ENCODE peak calls at places on chromosomes 11 and 22, in seven cellular contexts. One of them, this sample, is unnamed.
A peak's percentile ranks its signal among the peaks of the same experiment; 100 is the strongest.

GRCh38 chr11:20474951-20475517 is 87.5 kb downstream of the PRMT3 start:
- DNase-seq in colonic mucosa: no peak
- DNase-seq in pancreas: no peak
- DNase-seq in choroid plexus epithelial cell: no peak
- DNase-seq in IMR-90: no peak
- DNase-seq in PC-3: no peak
- DNase-seq in H1: no peak
- DNase-seq in this sample: peak; percentile 63

GRCh38 chr11:16173798-16174197 is 182.5 kb downstream of the SOX6 start:
- DNase-seq in colonic mucosa: no peak
- DNase-seq in pancreas: no peak
- DNase-seq in choroid plexus epithelial cell: no peak
- DNase-seq in IMR-90: no peak
- DNase-seq in PC-3: no peak
- DNase-seq in H1: no peak
- DNase-seq in this sample: no peak

GRCh38 chr11:121763526-121763925 is 310.8 kb upstream of the SORL1-AS1 start:
- DNase-seq in colonic mucosa: no peak
- DNase-seq in pancreas: no peak
- DNase-seq in choroid plexus epithelial cell: no peak
- DNase-seq in IMR-90: no peak
- DNase-seq in PC-3: no peak
- DNase-seq in H1: no peak
- DNase-seq in this sample: no peak

GRCh38 chr22:40385041-40385782 is 14.8 kb downstream of the SGSM3 start:
- DNase-seq in colonic mucosa: no peak
- DNase-seq in pancreas: no peak
- DNase-seq in choroid plexus epithelial cell: no peak
- DNase-seq in IMR-90: no peak
- DNase-seq in PC-3: no peak
- DNase-seq in H1: no peak
- DNase-seq in this sample: peak; percentile 39

GRCh38 chr11:47881145-47881544 is 33.0 kb upstream of the NUP160 start:
- DNase-seq in colonic mucosa: no peak
- DNase-seq in pancreas: no peak
- DNase-seq in choroid plexus epithelial cell: no peak
- DNase-seq in IMR-90: no peak
- DNase-seq in PC-3: no peak
- DNase-seq in H1: no peak
- DNase-seq in this sample: no peak

GRCh38 chr22:30925667-30926066 is 42.9 kb downstream of the MORC2 start:
- DNase-seq in colonic mucosa: no peak
- DNase-seq in pancreas: no peak
- DNase-seq in choroid plexus epithelial cell: no peak
- DNase-seq in IMR-90: no peak
- DNase-seq in PC-3: no peak
- DNase-seq in H1: no peak
- DNase-seq in this sample: no peak

GRCh38 chr22:42630211-42630610 is 10.2 kb downstream of the ATP5MGL start:
- DNase-seq in colonic mucosa: no peak
- DNase-seq in pancreas: no peak
- DNase-seq in choroid plexus epithelial cell: no peak
- DNase-seq in IMR-90: no peak
- DNase-seq in PC-3: no peak
- DNase-seq in H1: no peak
- DNase-seq in this sample: no peak

GRCh38 chr22:48499456-48500425 is 1327.9 kb downstream of the BRD1 start:
- DNase-seq in colonic mucosa: no peak
- DNase-seq in pancreas: no peak
- DNase-seq in choroid plexus epithelial cell: no peak
- DNase-seq in IMR-90: no peak
- DNase-seq in PC-3: no peak
- DNase-seq in H1: no peak
- DNase-seq in this sample: no peak

GRCh38 chr11:6693342-6694228 is 10.4 kb upstream of the MRPL17 start:
- DNase-seq in colonic mucosa: peak; percentile 25
- DNase-seq in pancreas: no peak
- DNase-seq in choroid plexus epithelial cell: peak; percentile 95
- DNase-seq in IMR-90: peak; percentile 84
- DNase-seq in PC-3: peak; percentile 72
- DNase-seq in H1: no peak
- DNase-seq in this sample: peak; percentile 87

GRCh38 chr11:116813781-116814471 is 9.2 kb downstream of the APOA4 start:
- DNase-seq in colonic mucosa: no peak
- DNase-seq in pancreas: no peak
- DNase-seq in choroid plexus epithelial cell: no peak
- DNase-seq in IMR-90: no peak
- DNase-seq in PC-3: no peak
- DNase-seq in H1: no peak
- DNase-seq in this sample: no peak

GRCh38 chr22:30861131-30861530 is 107.4 kb downstream of the MORC2 start:
- DNase-seq in colonic mucosa: no peak
- DNase-seq in pancreas: no peak
- DNase-seq in choroid plexus epithelial cell: no peak
- DNase-seq in IMR-90: no peak
- DNase-seq in PC-3: no peak
- DNase-seq in H1: peak; percentile 38
- DNase-seq in this sample: no peak

GRCh38 chr11:65503606-65503922 is 4.7 kb downstream of the MALAT1 start:
- DNase-seq in colonic mucosa: no peak
- DNase-seq in pancreas: no peak
- DNase-seq in choroid plexus epithelial cell: peak; percentile 54
- DNase-seq in IMR-90: peak; percentile 33
- DNase-seq in PC-3: no peak
- DNase-seq in H1: no peak
- DNase-seq in this sample: no peak

GRCh38 chr11:76773921-76774361 is 9.2 kb upstream of the TSKU start:
- DNase-seq in colonic mucosa: no peak
- DNase-seq in pancreas: peak; percentile 67
- DNase-seq in choroid plexus epithelial cell: no peak
- DNase-seq in IMR-90: no peak
- DNase-seq in PC-3: no peak
- DNase-seq in H1: no peak
- DNase-seq in this sample: peak; percentile 79

GRCh38 chr22:19941365-19942070 is at the start of the genes COMT and TXNRD2:
- DNase-seq in colonic mucosa: peak; percentile 74
- DNase-seq in pancreas: peak; percentile 67
- DNase-seq in choroid plexus epithelial cell: peak; percentile 60
- DNase-seq in IMR-90: peak; percentile 57
- DNase-seq in PC-3: peak; percentile 57
- DNase-seq in H1: no peak
- DNase-seq in this sample: peak; percentile 57

GRCh38 chr11:46332568-46333128 is 14.6 kb upstream of the DGKZ start:
- DNase-seq in colonic mucosa: no peak
- DNase-seq in pancreas: no peak
- DNase-seq in choroid plexus epithelial cell: no peak
- DNase-seq in IMR-90: no peak
- DNase-seq in PC-3: no peak
- DNase-seq in H1: peak; percentile 72
- DNase-seq in this sample: no peak

GRCh38 chr22:24485608-24486007 is 9.5 kb upstream of the UPB1 start:
- DNase-seq in colonic mucosa: no peak
- DNase-seq in pancreas: no peak
- DNase-seq in choroid plexus epithelial cell: peak; percentile 57
- DNase-seq in IMR-90: no peak
- DNase-seq in PC-3: no peak
- DNase-seq in H1: no peak
- DNase-seq in this sample: no peak
- TF ChIP-seq CTCF in colonic mucosa: no peak
- TF ChIP-seq CTCF in pancreas: no peak
- TF ChIP-seq CTCF in choroid plexus epithelial cell: peak; percentile 44
- TF ChIP-seq CTCF in IMR-90: no peak
- TF ChIP-seq CTCF in PC-3: no peak
- TF ChIP-seq CTCF in H1: peak; percentile 18
- TF ChIP-seq CTCF in this sample: no peak

GRCh38 chr11:12290477-12290922 is 86.9 kb upstream of the PARVA start:
- DNase-seq in colonic mucosa: no peak
- DNase-seq in pancreas: no peak
- DNase-seq in choroid plexus epithelial cell: no peak
- DNase-seq in IMR-90: no peak
- DNase-seq in PC-3: no peak
- DNase-seq in H1: no peak
- DNase-seq in this sample: no peak

GRCh38 chr11:12288212-12288933 is 89.0 kb upstream of the PARVA start:
- DNase-seq in colonic mucosa: peak; percentile 87
- DNase-seq in pancreas: peak; percentile 76
- DNase-seq in choroid plexus epithelial cell: peak; percentile 96
- DNase-seq in IMR-90: peak; percentile 94
- DNase-seq in PC-3: peak; percentile 94
- DNase-seq in H1: peak; percentile 95
- DNase-seq in this sample: peak; percentile 86

GRCh38 chr11:12287374-12288211 is 89.8 kb upstream of the PARVA start:
- DNase-seq in colonic mucosa: peak; percentile 23
- DNase-seq in pancreas: no peak
- DNase-seq in choroid plexus epithelial cell: peak; percentile 97
- DNase-seq in IMR-90: peak; percentile 99
- DNase-seq in PC-3: peak; percentile 90
- DNase-seq in H1: peak; percentile 83
- DNase-seq in this sample: peak; percentile 93

GRCh38 chr11:12289667-12290476 is 87.5 kb upstream of the PARVA start:
- DNase-seq in colonic mucosa: no peak
- DNase-seq in pancreas: no peak
- DNase-seq in choroid plexus epithelial cell: no peak
- DNase-seq in IMR-90: no peak
- DNase-seq in PC-3: no peak
- DNase-seq in H1: peak; percentile 28
- DNase-seq in this sample: no peak

GRCh38 chr11:12288934-12289666 is 88.3 kb upstream of the PARVA start:
- DNase-seq in colonic mucosa: no peak
- DNase-seq in pancreas: no peak
- DNase-seq in choroid plexus epithelial cell: no peak
- DNase-seq in IMR-90: no peak
- DNase-seq in PC-3: no peak
- DNase-seq in H1: no peak
- DNase-seq in this sample: no peak
- H3K4me3 ChIP-seq in colonic mucosa: no peak overlapping the region
- H3K4me3 ChIP-seq in pancreas: no peak overlapping the region
- H3K4me3 ChIP-seq in choroid plexus epithelial cell: no peak overlapping the region
- H3K4me3 ChIP-seq in IMR-90: no peak overlapping the region
- H3K4me3 ChIP-seq in PC-3: no peak overlapping the region
- H3K4me3 ChIP-seq in H1: no peak overlapping the region
- H3K4me3 ChIP-seq in this sample: no peak overlapping the region

DNA sequence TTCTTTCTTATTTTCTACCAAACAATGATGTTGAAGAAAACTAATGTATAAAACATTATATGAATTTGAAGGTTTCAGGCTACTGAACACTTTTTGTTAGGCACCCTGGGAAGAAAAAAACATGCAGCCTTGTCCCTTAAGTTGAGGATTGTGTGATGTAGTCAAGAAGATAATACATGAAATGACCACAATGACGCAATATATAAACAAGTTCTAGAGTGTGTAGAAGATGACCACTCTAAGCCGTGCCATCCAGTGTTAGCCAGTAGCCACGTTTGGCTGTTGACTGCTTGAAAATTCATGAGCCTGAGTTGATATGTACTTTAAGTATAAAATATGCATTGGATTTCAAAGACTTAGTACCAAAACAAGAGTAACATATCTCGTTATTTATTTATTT is 16.2 kb downstream of the SWAP70 start:
- DNase-seq in colonic mucosa: no peak
- DNase-seq in pancreas: no peak
- DNase-seq in choroid plexus epithelial cell: peak; percentile 42
- DNase-seq in IMR-90: no peak
- DNase-seq in PC-3: no peak
- DNase-seq in H1: no peak
- DNase-seq in this sample: no peak
- TF ChIP-seq CTCF in colonic mucosa: no peak
- TF ChIP-seq CTCF in pancreas: no peak
- TF ChIP-seq CTCF in choroid plexus epithelial cell: no peak
- TF ChIP-seq CTCF in IMR-90: no peak
- TF ChIP-seq CTCF in PC-3: no peak
- TF ChIP-seq CTCF in H1: no peak
- TF ChIP-seq CTCF in this sample: no peak

GRCh38 chr11:69356703-69357457 is 62.9 kb downstream of the MYEOV start:
- DNase-seq in colonic mucosa: peak; percentile 13
- DNase-seq in pancreas: peak; percentile 3
- DNase-seq in choroid plexus epithelial cell: peak; percentile 33
- DNase-seq in IMR-90: no peak
- DNase-seq in PC-3: no peak
- DNase-seq in H1: peak; percentile 36
- DNase-seq in this sample: no peak

GRCh38 chr11:69359735-69360470 is 65.9 kb downstream of the MYEOV start:
- DNase-seq in colonic mucosa: no peak
- DNase-seq in pancreas: no peak
- DNase-seq in choroid plexus epithelial cell: peak; percentile 69
- DNase-seq in IMR-90: peak; percentile 55
- DNase-seq in PC-3: no peak
- DNase-seq in H1: peak; percentile 16
- DNase-seq in this sample: no peak

GRCh38 chr11:69355959-69356702 is 62.2 kb downstream of the MYEOV start:
- DNase-seq in colonic mucosa: peak; percentile 7
- DNase-seq in pancreas: peak; percentile 1
- DNase-seq in choroid plexus epithelial cell: no peak
- DNase-seq in IMR-90: no peak
- DNase-seq in PC-3: no peak
- DNase-seq in H1: no peak
- DNase-seq in this sample: no peak

GRCh38 chr11:69358398-69359080 is 64.6 kb downstream of the MYEOV start:
- DNase-seq in colonic mucosa: peak; percentile 11
- DNase-seq in pancreas: peak; percentile 4
- DNase-seq in choroid plexus epithelial cell: no peak
- DNase-seq in IMR-90: no peak
- DNase-seq in PC-3: no peak
- DNase-seq in H1: peak; percentile 39
- DNase-seq in this sample: no peak

GRCh38 chr11:69357458-69358397 is 63.8 kb downstream of the MYEOV start:
- DNase-seq in colonic mucosa: peak; percentile 11
- DNase-seq in pancreas: peak; percentile 4
- DNase-seq in choroid plexus epithelial cell: no peak
- DNase-seq in IMR-90: no peak
- DNase-seq in PC-3: no peak
- DNase-seq in H1: peak; percentile 33
- DNase-seq in this sample: no peak
- H3K4me3 ChIP-seq in colonic mucosa: no peak overlapping the region
- H3K4me3 ChIP-seq in pancreas: no peak overlapping the region
- H3K4me3 ChIP-seq in choroid plexus epithelial cell: no peak overlapping the region
- H3K4me3 ChIP-seq in IMR-90: no peak overlapping the region
- H3K4me3 ChIP-seq in PC-3: no peak overlapping the region
- H3K4me3 ChIP-seq in H1: no peak overlapping the region
- H3K4me3 ChIP-seq in this sample: no peak overlapping the region

GRCh38 chr22:44248926-44249325 is 63.8 kb downstream of the SHISAL1 start:
- DNase-seq in colonic mucosa: no peak
- DNase-seq in pancreas: no peak
- DNase-seq in choroid plexus epithelial cell: no peak
- DNase-seq in IMR-90: no peak
- DNase-seq in PC-3: peak; percentile 49
- DNase-seq in H1: peak; percentile 22
- DNase-seq in this sample: no peak
- TF ChIP-seq CTCF in colonic mucosa: no peak
- TF ChIP-seq CTCF in pancreas: no peak
- TF ChIP-seq CTCF in choroid plexus epithelial cell: no peak
- TF ChIP-seq CTCF in IMR-90: no peak
- TF ChIP-seq CTCF in PC-3: no peak
- TF ChIP-seq CTCF in H1: no peak
- TF ChIP-seq CTCF in this sample: no peak

This sample was measured in epithelial cell of esophagus.